ENCODE peak calls at places on chromosomes 12 and 14, in four cellular contexts. One of them, this sample, is unnamed.

GRCh38 chr12:122336015-122336946 is 70.0 kb upstream of the VPS33A start:
- DNase-seq in stimulated activated CD8-positive, alpha-beta memory T cell treated with anti-CD3 and anti-CD28 coated beads, Interleukin-15, amount 100 ng/mL, for 1 hour: no peak
- DNase-seq in NCI-H510A treated with DMSO at 0.1 percent for 48 hours: peak; percentile 53
- DNase-seq in AG09309: no peak
- DNase-seq in this sample: peak; percentile 19

GRCh38 chr14:37051680-37052079 is 120.7 kb downstream of the SLC25A21 start:
- DNase-seq in stimulated activated CD8-positive, alpha-beta memory T cell treated with anti-CD3 and anti-CD28 coated beads, Interleukin-15, amount 100 ng/mL, for 1 hour: no peak
- DNase-seq in NCI-H510A treated with DMSO at 0.1 percent for 48 hours: no peak
- DNase-seq in AG09309: no peak
- DNase-seq in this sample: no peak

GRCh38 chr14:22926316-22926715 is 2.9 kb downstream of the PRMT5 start:
- DNase-seq in stimulated activated CD8-positive, alpha-beta memory T cell treated with anti-CD3 and anti-CD28 coated beads, Interleukin-15, amount 100 ng/mL, for 1 hour: no peak
- DNase-seq in NCI-H510A treated with DMSO at 0.1 percent for 48 hours: no peak
- DNase-seq in AG09309: no peak
- DNase-seq in this sample: no peak

GRCh38 chr14:36293824-36294223 is 26.6 kb downstream of the MBIP start:
- DNase-seq in NCI-H510A treated with DMSO at 0.1 percent for 48 hours: no peak
- DNase-seq in stimulated activated CD8-positive, alpha-beta memory T cell treated with anti-CD3 and anti-CD28 coated beads, Interleukin-15, amount 100 ng/mL, for 1 hour: no peak
- DNase-seq in AG09309: peak; percentile 46
- DNase-seq in this sample: no peak

GRCh38 chr12:116276433-116277216 is 868 bp downstream of the MED13L start:
- DNase-seq in stimulated activated CD8-positive, alpha-beta memory T cell treated with anti-CD3 and anti-CD28 coated beads, Interleukin-15, amount 100 ng/mL, for 1 hour: peak; percentile 34
- DNase-seq in AG09309: no peak
- DNase-seq in NCI-H510A treated with DMSO at 0.1 percent for 48 hours: peak; percentile 71
- DNase-seq in this sample: peak; percentile 43

GRCh38 chr12:6264402-6265037 is 46.0 kb upstream of the PLEKHG6 start:
- DNase-seq in stimulated activated CD8-positive, alpha-beta memory T cell treated with anti-CD3 and anti-CD28 coated beads, Interleukin-15, amount 100 ng/mL, for 1 hour: no peak
- DNase-seq in NCI-H510A treated with DMSO at 0.1 percent for 48 hours: peak; percentile 70
- DNase-seq in AG09309: no peak
- DNase-seq in this sample: no peak

GRCh38 chr14:42869681-42870080 is 1263.0 kb downstream of the LRFN5 start:
- DNase-seq in stimulated activated CD8-positive, alpha-beta memory T cell treated with anti-CD3 and anti-CD28 coated beads, Interleukin-15, amount 100 ng/mL, for 1 hour: no peak
- DNase-seq in NCI-H510A treated with DMSO at 0.1 percent for 48 hours: no peak
- DNase-seq in AG09309: no peak
- DNase-seq in this sample: no peak

GRCh38 chr12:98355322-98355721 is 160.1 kb upstream of the TMPO start:
- DNase-seq in stimulated activated CD8-positive, alpha-beta memory T cell treated with anti-CD3 and anti-CD28 coated beads, Interleukin-15, amount 100 ng/mL, for 1 hour: no peak
- DNase-seq in AG09309: no peak
- DNase-seq in NCI-H510A treated with DMSO at 0.1 percent for 48 hours: no peak
- DNase-seq in this sample: no peak

GRCh38 chr14:56730468-56731145 is 79.7 kb downstream of the OTX2 start:
- DNase-seq in stimulated activated CD8-positive, alpha-beta memory T cell treated with anti-CD3 and anti-CD28 coated beads, Interleukin-15, amount 100 ng/mL, for 1 hour: no peak
- DNase-seq in AG09309: no peak
- DNase-seq in NCI-H510A treated with DMSO at 0.1 percent for 48 hours: no peak
- DNase-seq in this sample: no peak

GRCh38 chr12:54032627-54033100 is at the start of gene HOXC5:
- DNase-seq in AG09309: no peak
- DNase-seq in NCI-H510A treated with DMSO at 0.1 percent for 48 hours: peak; percentile 69
- DNase-seq in stimulated activated CD8-positive, alpha-beta memory T cell treated with anti-CD3 and anti-CD28 coated beads, Interleukin-15, amount 100 ng/mL, for 1 hour: peak; percentile 40
- DNase-seq in this sample: peak; percentile 14

GRCh38 chr14:101037021-101037817 is 133.7 kb upstream of the RTL1 start:
- DNase-seq in AG09309: no peak
- DNase-seq in stimulated activated CD8-positive, alpha-beta memory T cell treated with anti-CD3 and anti-CD28 coated beads, Interleukin-15, amount 100 ng/mL, for 1 hour: no peak
- DNase-seq in NCI-H510A treated with DMSO at 0.1 percent for 48 hours: no peak
- DNase-seq in this sample: no peak

GRCh38 chr12:3275171-3276041 is 198.2 kb downstream of the TSPAN9 start:
- DNase-seq in AG09309: peak; percentile 14
- DNase-seq in stimulated activated CD8-positive, alpha-beta memory T cell treated with anti-CD3 and anti-CD28 coated beads, Interleukin-15, amount 100 ng/mL, for 1 hour: peak; percentile 47
- DNase-seq in NCI-H510A treated with DMSO at 0.1 percent for 48 hours: peak; percentile 57
- DNase-seq in this sample: peak; percentile 39

GRCh38 chr12:49667319-49668090 is 39.7 kb downstream of the FMNL3 start:
- DNase-seq in stimulated activated CD8-positive, alpha-beta memory T cell treated with anti-CD3 and anti-CD28 coated beads, Interleukin-15, amount 100 ng/mL, for 1 hour: no peak
- DNase-seq in NCI-H510A treated with DMSO at 0.1 percent for 48 hours: no peak
- DNase-seq in AG09309: no peak
- DNase-seq in this sample: no peak

GRCh38 chr12:28507055-28507454 is 316.8 kb downstream of the CCDC91 start:
- DNase-seq in NCI-H510A treated with DMSO at 0.1 percent for 48 hours: no peak
- DNase-seq in stimulated activated CD8-positive, alpha-beta memory T cell treated with anti-CD3 and anti-CD28 coated beads, Interleukin-15, amount 100 ng/mL, for 1 hour: no peak
- DNase-seq in AG09309: peak; percentile 54
- DNase-seq in this sample: no peak

This sample was measured in activated CD4-positive, CD25-positive, alpha-beta regulatory T cell.